ENCODE peak calls at places on chromosomes 2 and 18, in seven cellular contexts. Q, U, W, N, B, H and O are unnamed samples.
A peak's percentile ranks its signal among the peaks of the same experiment; 100 is the strongest.

GRCh38 chr2:46832543-46832942 is 83.1 kb downstream of the MCFD2 start:
- DNase-seq in B (no peak), U (no peak), Q (no peak), H (no peak), W (no peak), N (no peak), O (no peak)

GRCh38 chr2:85324639-85325465 is 2.9 kb downstream of the TGOLN2 start:
- DNase-seq in U (peak; percentile 31), B (no peak), W (peak; percentile 35), H (no peak), Q (no peak), N (no peak), O (no peak)

GRCh38 chr2:237413293-237414055 is 490 bp downstream of the COL6A3 start:
- DNase-seq in W (no peak), N (no peak), B (no peak), U (peak; percentile 48), Q (no peak), H (no peak), O (no peak)

GRCh38 chr2:240209493-240209892 is 69.0 kb upstream of the OTOS start:
- DNase-seq in H (no peak), B (no peak), Q (no peak), U (no peak), N (no peak), W (no peak), O (no peak)

GRCh38 chr2:155815851-155816250 is 516.7 kb downstream of the NR4A2 start:
- DNase-seq in H (peak; percentile 79), W (no peak), B (peak; percentile 5), U (peak; percentile 1), N (peak; percentile 63), Q (peak; percentile 1), O (peak; percentile 61)

GRCh38 chr18:468841-469796 is 31.4 kb downstream of the COLEC12 start:
- DNase-seq in Q (no peak), U (no peak), H (no peak), W (no peak), B (no peak), N (no peak), O (no peak)

GRCh38 chr2:231795525-231796327 is 9.5 kb downstream of the COPS7B start:
- DNase-seq in N (no peak), B (no peak), Q (no peak), H (peak; percentile 71), W (peak; percentile 75), U (peak; percentile 68), O (no peak)

GRCh38 chr18:79926715-79927596 is 24.5 kb downstream of the SLC66A2 start:
- DNase-seq in Q (no peak), B (no peak), N (peak; percentile 25), W (no peak), H (no peak), U (no peak), O (no peak)

GRCh38 chr18:55385770-55386169 is 202.2 kb downstream of the TCF4 start:
- DNase-seq in Q (no peak), N (no peak), B (no peak), U (no peak), W (no peak), H (no peak), O (no peak)

DNA sequence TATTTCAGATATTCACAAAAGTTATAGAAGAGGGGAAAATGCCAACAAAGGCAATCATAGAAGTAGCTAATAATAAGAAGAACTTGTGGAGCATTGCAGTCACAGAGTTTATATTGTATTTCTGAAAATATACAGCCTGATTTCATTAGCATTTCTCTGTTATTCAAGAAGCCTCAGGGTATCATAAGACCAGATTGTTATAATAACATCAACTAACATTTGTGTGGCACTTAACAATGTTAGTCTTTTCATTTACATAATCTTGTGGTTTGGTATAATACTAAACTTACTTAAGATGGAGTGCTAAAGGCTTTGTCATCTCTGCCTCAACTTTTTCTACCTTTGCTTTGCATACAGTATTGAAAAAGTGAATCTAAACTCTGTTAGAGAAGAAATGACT is 61.6 kb upstream of the TACR1 start:
- DNase-seq in B (no peak), N (no peak), H (no peak), Q (no peak), U (no peak), W (no peak), O (no peak)
- H3K18ac ChIP-seq in B (no peak overlapping the region), N (no peak overlapping the region), H (no peak overlapping the region), Q (no peak overlapping the region), U (no peak overlapping the region), W (no peak overlapping the region), O (no peak overlapping the region)

DNA sequence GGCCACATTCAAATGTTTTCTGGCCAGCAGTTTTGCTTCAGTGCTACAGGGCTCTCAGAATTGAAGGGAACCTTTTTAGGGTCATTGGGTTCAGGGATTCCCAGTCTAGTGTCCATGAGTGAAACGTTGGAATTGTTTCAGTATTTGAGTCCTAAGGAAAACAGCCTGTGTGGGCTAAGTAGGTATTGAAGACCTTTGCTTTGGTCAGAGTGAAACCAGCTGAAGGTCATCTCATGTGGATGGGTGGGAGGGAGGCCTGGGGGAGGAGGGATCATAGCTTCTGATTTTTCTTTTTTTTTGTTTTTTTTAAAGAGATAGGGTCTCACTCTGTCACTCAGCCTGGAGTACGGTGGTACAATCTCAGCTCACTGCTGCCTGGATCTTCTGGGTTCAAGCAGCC is 20.2 kb downstream of the B3GNT2 start:
- DNase-seq in H (no peak), W (no peak), N (no peak), B (no peak), U (peak; percentile 19), Q (no peak), O (no peak)
- H3K18ac ChIP-seq in H (peak overlapping the region; percentile 2), W (no peak overlapping the region), N (no peak overlapping the region), B (no peak overlapping the region), U (peak overlapping the region; percentile 79), Q (no peak overlapping the region), O (peak overlapping the region; percentile 36)

DNA sequence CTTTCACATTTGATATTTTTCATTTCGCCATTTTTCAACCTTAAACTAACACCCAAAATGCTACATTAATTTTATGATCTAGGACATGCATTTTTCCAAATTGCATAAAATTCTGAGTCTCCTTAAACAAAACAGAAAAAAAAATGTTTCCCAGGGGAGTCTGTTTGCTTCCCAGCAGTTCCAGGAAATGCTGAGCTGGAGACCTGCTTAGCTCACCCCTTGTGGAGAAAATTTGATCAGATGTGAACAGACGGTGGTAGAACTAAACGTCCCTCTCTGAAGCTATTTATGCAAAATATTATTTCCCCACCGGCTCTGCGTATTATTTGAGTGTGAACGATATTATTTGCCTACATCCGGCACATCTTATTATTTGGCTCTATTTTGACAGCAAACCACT is 74.9 kb upstream of the AGAP1 start:
- DNase-seq in H (no peak), N (no peak), W (no peak), Q (no peak), B (no peak), U (no peak), O (no peak)
- H3K18ac ChIP-seq in H (no peak overlapping the region), N (no peak overlapping the region), W (no peak overlapping the region), Q (no peak overlapping the region), B (no peak overlapping the region), U (no peak overlapping the region), O (no peak overlapping the region)

DNA sequence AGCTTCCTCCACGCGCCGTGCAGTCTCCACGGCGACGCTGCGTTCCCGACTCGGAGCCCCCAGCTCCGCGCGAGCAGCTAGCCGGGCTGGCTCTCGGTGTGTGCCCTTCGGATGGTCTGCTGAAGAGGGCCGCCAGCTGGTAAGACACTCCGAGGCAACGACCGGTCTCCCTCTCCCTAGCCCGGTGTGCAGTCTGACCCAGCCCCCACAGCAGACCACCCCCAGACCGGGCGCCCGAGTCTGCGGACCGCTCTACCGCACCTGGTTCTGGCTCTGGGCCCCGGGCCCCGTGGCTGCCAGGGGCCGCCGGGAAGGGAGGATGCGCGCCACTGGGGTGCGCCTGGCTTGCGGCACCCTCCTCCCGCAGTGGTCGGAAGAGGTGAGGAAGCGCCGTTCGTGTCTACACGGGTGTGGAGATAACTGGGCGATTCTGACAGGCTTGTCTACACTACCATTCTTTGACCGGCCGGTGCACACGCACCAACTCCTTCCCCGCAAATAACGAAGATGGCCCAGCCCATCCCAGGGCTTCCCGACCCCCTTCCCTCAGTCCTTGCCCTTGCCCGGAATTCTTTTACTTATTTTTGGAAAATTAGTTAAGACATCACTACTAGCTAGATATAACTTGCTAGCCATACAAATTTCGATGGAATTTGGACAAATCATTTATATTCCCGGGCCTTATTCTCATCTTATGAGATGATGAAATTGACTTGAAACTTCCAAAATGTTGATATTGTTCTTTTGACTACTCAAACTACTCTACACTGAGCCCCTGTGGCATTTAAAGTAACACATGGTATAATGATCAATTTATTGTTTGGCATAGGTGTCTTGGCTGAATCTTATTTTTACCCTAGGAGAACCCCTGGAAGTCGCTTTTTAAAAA is 1.1 kb downstream of the ERICH2 start:
- DNase-seq in W (peak; percentile 15), U (peak; percentile 45), H (peak; percentile 73), B (no peak), N (peak; percentile 65), Q (peak; percentile 57), O (peak; percentile 31)
- H3K18ac ChIP-seq in W (no peak overlapping the region), U (peak overlapping the region; percentile 52), H (peak overlapping the region; percentile 81), B (peak overlapping the region; percentile 90), N (peak overlapping the region; percentile 39), Q (peak overlapping the region; percentile 91), O (peak overlapping the region; percentile 84)

GRCh38 chr2:14082640-14083039 is 549.9 kb upstream of the LRATD1 start:
- DNase-seq in W (no peak), H (peak; percentile 1), B (no peak), Q (no peak), U (no peak), N (no peak), O (no peak)
- H3K18ac ChIP-seq in W (no peak overlapping the region), H (no peak overlapping the region), B (no peak overlapping the region), Q (no peak overlapping the region), U (no peak overlapping the region), N (no peak overlapping the region), O (no peak overlapping the region)

GRCh38 chr18:39305756-39306155 is 1740.2 kb upstream of the CELF4 start:
- DNase-seq in U (no peak), W (no peak), B (no peak), N (no peak), H (no peak), Q (no peak), O (no peak)
- H3K18ac ChIP-seq in U (no peak overlapping the region), W (no peak overlapping the region), B (no peak overlapping the region), N (no peak overlapping the region), H (no peak overlapping the region), Q (no peak overlapping the region), O (no peak overlapping the region)

DNA sequence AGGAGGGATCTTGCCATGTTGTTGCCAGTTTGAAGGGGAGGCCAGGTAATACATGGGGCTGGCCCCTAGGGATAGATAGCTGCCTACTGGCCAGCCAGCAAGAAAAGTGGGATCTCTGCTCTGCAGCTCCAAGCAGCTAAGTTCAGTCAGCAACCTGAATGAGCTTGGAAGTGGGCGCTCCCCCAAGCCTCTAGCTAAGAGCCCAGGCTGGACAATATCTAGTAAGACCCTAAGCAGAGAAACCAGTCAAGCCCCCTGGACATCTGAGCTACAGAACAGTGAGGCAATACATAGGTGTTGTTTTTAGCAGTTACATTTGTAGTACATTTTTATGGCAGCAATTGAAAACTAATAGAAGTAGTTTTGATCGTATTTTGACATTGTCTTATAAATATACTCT is 409.8 kb upstream of the SMIM21 start:
- DNase-seq in N (no peak), W (no peak), B (no peak), Q (no peak), U (no peak), H (no peak), O (no peak)
- H3K18ac ChIP-seq in N (no peak overlapping the region), W (no peak overlapping the region), B (no peak overlapping the region), Q (no peak overlapping the region), U (no peak overlapping the region), H (no peak overlapping the region), O (no peak overlapping the region)